ENCODE peak calls at places on chromosomes 16 and 17, in nine cellular contexts. I is HCT116, E is tibial artery, R is upper lobe of left lung, P is GM23338, L is thoracic aorta, C is lower lobe of right lung, M is fibroblast of lung, Y is stomach. O is an unnamed sample.

GRCh38 chr16:85423631-85424030 is 189.5 kb upstream of the GSE1 start:
- DNase-seq in I (no peak), E (no peak), R (no peak), P (no peak), L (no peak), C (peak; percentile 30), M (no peak), Y (no peak), O (no peak)

GRCh38 chr17:61330174-61331150 is 69.2 kb upstream of the TBX2 start:
- DNase-seq in I (no peak), E (peak; percentile 55), R (no peak), P (no peak), L (no peak), C (no peak), M (no peak), Y (no peak), O (no peak)

GRCh38 chr17:82844796-82845162 is 5.0 kb upstream of the ZNF750 start:
- DNase-seq in I (no peak), E (no peak), R (no peak), P (no peak), L (no peak), C (no peak), M (no peak), Y (no peak), O (no peak)

GRCh38 chr17:76255801-76256429 is 9.2 kb upstream of the UBALD2 start:
- DNase-seq in I (no peak), E (peak; percentile 10), R (peak; percentile 10), P (no peak), L (no peak), C (no peak), M (no peak), Y (no peak), O (no peak)

GRCh38 chr16:67438824-67439393 is 8.0 kb downstream of the HSD11B2 start:
- DNase-seq in I (no peak), E (no peak), R (no peak), P (no peak), L (no peak), C (no peak), M (no peak), Y (no peak), O (no peak)

GRCh38 chr16:72903176-72903575 is 144.8 kb downstream of the ZFHX3 start:
- DNase-seq in I (no peak), E (no peak), R (no peak), P (no peak), L (no peak), C (no peak), M (no peak), Y (no peak), O (no peak)

GRCh38 chr17:17849147-17849820 is 12.5 kb upstream of the SREBF1 start:
- DNase-seq in I (no peak), E (peak; percentile 94), R (peak; percentile 93), P (no peak), L (peak; percentile 35), C (peak; percentile 90), M (peak; percentile 53), Y (peak; percentile 62), O (peak; percentile 88)

GRCh38 chr17:180380-181212 is 854 bp downstream of the DOC2B start:
- DNase-seq in I (no peak), E (no peak), R (no peak), P (peak; percentile 56), L (no peak), C (no peak), M (no peak), Y (no peak), O (no peak)

GRCh38 chr16:4283939-4284338 is 11.1 kb upstream of the TFAP4 start:
- DNase-seq in I (no peak), E (no peak), R (no peak), P (no peak), L (no peak), C (no peak), M (peak; percentile 51), Y (no peak), O (no peak)

GRCh38 chr17:12627177-12627629 is 38.5 kb upstream of the MYOCD start:
- DNase-seq in I (no peak), E (peak; percentile 94), R (no peak), P (no peak), L (peak; percentile 89), C (no peak), M (peak; percentile 96), Y (peak; percentile 45), O (peak; percentile 96)

GRCh38 chr16:26645629-26646028 is 421.1 kb upstream of the C16orf82 start:
- DNase-seq in I (no peak), E (no peak), R (no peak), P (peak; percentile 71), L (no peak), C (no peak), M (no peak), Y (no peak), O (no peak)

GRCh38 chr16:2475413-2476344 is 752 bp downstream of the TBC1D24 start:
- DNase-seq in I (no peak), E (no peak), R (no peak), P (peak; percentile 61), L (no peak), C (no peak), M (no peak), Y (peak; percentile 53), O (no peak)

GRCh38 chr16:51615141-51615540 is 464.1 kb upstream of the SALL1 start:
- DNase-seq in I (no peak), E (no peak), R (no peak), P (peak; percentile 13), L (no peak), C (no peak), M (no peak), Y (no peak), O (no peak)

GRCh38 chr17:65925606-65926307 is 266.2 kb downstream of the CEP112 start:
- DNase-seq in I (no peak), E (no peak), R (no peak), P (no peak), L (no peak), C (no peak), M (no peak), Y (no peak), O (no peak)

DNA sequence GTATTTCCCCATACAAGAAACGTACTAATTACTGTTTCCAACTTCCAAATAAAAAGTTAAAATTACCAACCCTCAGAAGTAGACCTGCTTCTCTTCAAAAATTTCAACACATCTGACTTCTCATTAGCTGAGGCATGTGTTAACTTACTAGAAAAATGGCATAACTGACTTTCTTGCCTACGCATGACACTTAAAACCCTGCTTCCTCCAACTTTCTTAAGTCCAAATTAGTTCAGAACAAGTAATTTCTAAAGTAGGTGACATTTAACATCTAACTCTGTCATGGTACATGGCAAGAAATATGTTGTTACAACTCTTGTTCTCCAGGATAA is 6.7 kb downstream of the USP7 start:
- DNase-seq in I (no peak), E (no peak), R (no peak), P (no peak), L (no peak), C (no peak), M (no peak), Y (no peak), O (no peak)
- H3K4me1 ChIP-seq in I (peaks cover 61% of the 10 kb centered on the region), E (peaks cover 93% of the 10 kb centered on the region), R (peaks cover 88% of the 10 kb centered on the region), P (peaks cover 70% of the 10 kb centered on the region), L (peaks cover 83% of the 10 kb centered on the region), C (peaks cover 83% of the 10 kb centered on the region), M (peaks cover 30% of the 10 kb centered on the region), Y (peaks cover 89% of the 10 kb centered on the region), O (peaks cover 63% of the 10 kb centered on the region)

GRCh38 chr17:49707608-49708514 is at the start of gene SLC35B1:
- DNase-seq in I (peak; percentile 100), E (peak; percentile 99), R (peak; percentile 99), P (peak; percentile 99), L (peak; percentile 98), C (peak; percentile 100), M (peak; percentile 99), Y (peak; percentile 99), O (peak; percentile 99)
- TF ChIP-seq CTCF in I (peak; percentile 98), E (peak; percentile 51), R (peak; percentile 62), P (peak; percentile 89), L (peak; percentile 59), C (peak; percentile 71), M (peak; percentile 94), Y (peak; percentile 57), O (peak; percentile 82)

GRCh38 chr17:4358154-4358553 is 8.3 kb downstream of the UBE2G1 start:
- DNase-seq in I (no peak), E (no peak), R (no peak), P (no peak), L (no peak), C (no peak), M (no peak), Y (no peak), O (peak; percentile 25)

GRCh38 chr17:4362141-4362540 is 4.3 kb downstream of the UBE2G1 start:
- DNase-seq in I (no peak), E (no peak), R (no peak), P (no peak), L (no peak), C (no peak), M (peak; percentile 37), Y (no peak), O (no peak)

GRCh38 chr17:4354862-4355514 is 11.5 kb downstream of the UBE2G1 start:
- DNase-seq in I (peak; percentile 22), E (no peak), R (no peak), P (no peak), L (no peak), C (no peak), M (no peak), Y (no peak), O (no peak)

GRCh38 chr17:4357671-4358070 is 8.8 kb downstream of the UBE2G1 start:
- DNase-seq in I (no peak), E (no peak), R (no peak), P (no peak), L (no peak), C (no peak), M (no peak), Y (no peak), O (no peak)

GRCh38 chr17:4357030-4357635 is 9.3 kb downstream of the UBE2G1 start:
- DNase-seq in I (no peak), E (no peak), R (no peak), P (no peak), L (no peak), C (no peak), M (no peak), Y (no peak), O (no peak)
- H3K4me1 ChIP-seq in I (peaks cover 49% of the 10 kb centered on the region), E (peaks cover 70% of the 10 kb centered on the region), R (peaks cover 27% of the 10 kb centered on the region), P (peaks cover 34% of the 10 kb centered on the region), L (peaks cover 55% of the 10 kb centered on the region), C (peaks cover 36% of the 10 kb centered on the region), M (no peaks in the 10 kb centered on the region), Y (peaks cover 37% of the 10 kb centered on the region), O (no peaks in the 10 kb centered on the region)

DNA sequence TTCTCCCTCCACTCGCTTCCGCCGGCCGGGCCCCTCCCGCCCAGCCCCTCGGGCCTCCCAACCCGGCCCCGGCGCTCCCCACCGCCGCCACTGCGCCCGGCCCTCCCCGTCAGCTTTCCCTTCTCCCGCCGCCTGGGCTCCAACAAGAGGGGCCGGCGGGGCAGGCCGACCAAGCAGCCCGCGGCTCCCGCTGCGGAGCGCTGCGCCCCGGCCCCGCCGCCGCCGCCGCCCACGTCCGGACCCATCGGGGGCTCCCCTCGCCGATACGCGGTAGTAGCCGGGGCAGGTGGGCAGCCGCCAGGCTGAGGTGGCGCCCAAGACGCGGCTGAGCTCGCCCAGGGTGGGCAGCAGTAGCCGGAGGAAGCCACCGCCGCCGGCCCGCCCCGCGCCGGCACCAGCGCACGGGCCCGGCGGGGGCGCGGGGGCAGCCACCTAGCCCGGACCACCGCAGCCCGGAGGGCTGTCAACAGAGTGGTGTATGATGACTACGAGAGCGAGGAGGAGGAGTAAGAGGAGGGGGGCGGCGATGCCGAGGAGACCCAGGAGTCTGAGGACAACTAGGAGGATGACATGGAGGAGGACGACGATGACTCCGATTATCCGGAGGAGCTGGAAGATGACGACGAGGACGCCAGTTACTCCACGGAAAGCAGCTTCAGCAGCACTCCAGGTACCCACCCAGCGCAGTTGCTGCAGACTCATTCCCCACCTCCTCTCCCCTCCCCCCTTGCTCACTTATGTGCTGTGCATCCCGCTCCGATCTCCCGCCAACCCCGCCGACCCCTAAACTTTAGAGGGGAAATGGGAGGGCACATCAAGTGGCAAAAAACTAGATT is 498 bp downstream of the LRRC37B start:
- DNase-seq in I (no peak), E (no peak), R (peak; percentile 51), P (peak; percentile 66), L (no peak), C (peak; percentile 56), M (peak; percentile 24), Y (no peak), O (no peak)
- TF ChIP-seq CTCF in I (no peak), E (no peak), R (peak; percentile 37), P (no peak), L (no peak), C (no peak), M (no peak), Y (no peak), O (no peak)